ENCODE peak calls at places on chromosomes 13 and 19, in four cellular contexts. T, D, W and C are unnamed samples.

GRCh38 chr19:58520257-58520599 is 618 bp upstream of the ZBTB45 start:
- DNase-seq in T (no peak), D (no peak), W (no peak), C (no peak)

GRCh38 chr19:57850553-57851017 is 926 bp downstream of the ZNF587 start:
- DNase-seq in T (no peak), D (peak), W (no peak), C (peak)

GRCh38 chr19:46618670-46619231 is 6.1 kb downstream of the PTGIR start:
- DNase-seq in T (no peak), D (peak), W (no peak), C (no peak)

GRCh38 chr13:74325106-74325505 is 190.9 kb upstream of the KLF12 start:
- DNase-seq in T (peak), D (no peak), W (no peak), C (no peak)

GRCh38 chr13:29897102-29897501 is 46.7 kb upstream of the UBL3 start:
- DNase-seq in T (no peak), D (no peak), W (no peak), C (no peak)

GRCh38 chr19:45391346-45391745 is 13.5 kb downstream of the PPP1R13L start:
- DNase-seq in T (no peak), D (no peak), W (no peak), C (no peak)

GRCh38 chr19:6911523-6911922 is 24.1 kb downstream of the ADGRE1 start:
- DNase-seq in T (no peak), D (no peak), W (no peak), C (no peak)

GRCh38 chr19:43265664-43266025 is 3.7 kb downstream of the PSG9 start:
- DNase-seq in T (no peak), D (no peak), W (no peak), C (no peak)

GRCh38 chr19:30053558-30053957 is 111.5 kb downstream of the URI1 start:
- DNase-seq in T (no peak), D (no peak), W (no peak), C (no peak)

GRCh38 chr19:51366050-51366998 is at the start of gene ETFB:
- DNase-seq in T (peak), D (peak), W (peak), C (peak)

GRCh38 chr19:13190781-13191540 is 40.8 kb downstream of the IER2 start:
- DNase-seq in T (no peak), D (no peak), W (no peak), C (peak)